ENCODE peak calls at places on chromosomes 1 and 21, in seven cellular contexts. O is Peyer's patch; S is glutamatergic neuron; Z is esophagus squamous epithelium; X is Panc1; V is CD8-positive, alpha-beta T cell; F is AG04449. D is an unnamed sample.

GRCh38 chr1:60657926-60658325 is 424.4 kb upstream of the NFIA start:
- DNase-seq in O (no peak), S (no peak), V (no peak), F (no peak), X (no peak), Z (no peak), D (no peak)

GRCh38 chr21:35400233-35400939 is 351.3 kb upstream of the RUNX1 start:
- DNase-seq in S (no peak), O (no peak), F (no peak), V (no peak), X (peak; percentile 75), Z (no peak), D (peak; percentile 17)

GRCh38 chr1:22275211-22275610 is 132.3 kb upstream of the WNT4 start:
- DNase-seq in S (no peak), X (no peak), Z (no peak), F (no peak), V (no peak), O (no peak), D (no peak)

GRCh38 chr1:12556368-12556930 is 61.6 kb downstream of the DHRS3 start:
- DNase-seq in S (no peak), Z (no peak), X (no peak), O (no peak), F (peak; percentile 97), V (no peak), D (no peak)

GRCh38 chr1:147169840-147170674 is 2.2 kb downstream of the PRKAB2 start:
- DNase-seq in Z (no peak), O (no peak), X (no peak), S (no peak), V (no peak), F (no peak), D (no peak)

GRCh38 chr21:46220275-46220810 is 8.2 kb downstream of the LSS start:
- DNase-seq in Z (no peak), X (no peak), F (no peak), V (no peak), S (no peak), O (no peak), D (no peak)

GRCh38 chr1:220012259-220012658 is 34.0 kb downstream of the EPRS1 start:
- DNase-seq in S (no peak), Z (no peak), F (no peak), V (no peak), X (no peak), O (no peak), D (no peak)

GRCh38 chr1:56098956-56099355 is 480.4 kb downstream of the PLPP3 start:
- DNase-seq in S (no peak), X (no peak), F (peak; percentile 68), O (no peak), V (no peak), Z (no peak), D (no peak)

GRCh38 chr1:170010443-170010842 is 64.1 kb downstream of the KIFAP3 start:
- DNase-seq in X (no peak), V (no peak), S (no peak), F (no peak), O (no peak), Z (no peak), D (no peak)

GRCh38 chr1:13593511-13594131 is 10.0 kb downstream of the PDPN start:
- DNase-seq in O (no peak), S (no peak), F (no peak), V (no peak), X (no peak), Z (no peak), D (no peak)

GRCh38 chr21:45637883-45638282 is 5.6 kb upstream of the PCBP3 start:
- DNase-seq in X (no peak), V (no peak), S (no peak), Z (no peak), F (no peak), O (no peak), D (no peak)

GRCh38 chr1:161172349-161172748 is 5.0 kb downstream of the B4GALT3 start:
- DNase-seq in V (no peak), F (no peak), S (no peak), Z (no peak), X (no peak), O (no peak), D (no peak)

GRCh38 chr1:171142081-171142450 is 43.0 kb upstream of the FMO2 start:
- DNase-seq in V (no peak), F (no peak), O (no peak), S (no peak), Z (no peak), X (no peak), D (peak; percentile 87)

GRCh38 chr1:246750752-246751151 is 26.5 kb downstream of the SCCPDH start:
- DNase-seq in V (no peak), Z (no peak), X (no peak), S (no peak), F (no peak), O (no peak), D (no peak)

GRCh38 chr1:85027242-85027983 is 20.9 kb downstream of the MCOLN3 start:
- DNase-seq in S (no peak), O (peak; percentile 30), V (no peak), F (no peak), Z (no peak), X (peak; percentile 24), D (peak; percentile 6)

GRCh38 chr1:204493882-204494280 is 724 bp downstream of the PIK3C2B start:
- DNase-seq in Z (no peak), V (no peak), F (no peak), O (peak; percentile 80), X (no peak), S (no peak), D (no peak)

DNA sequence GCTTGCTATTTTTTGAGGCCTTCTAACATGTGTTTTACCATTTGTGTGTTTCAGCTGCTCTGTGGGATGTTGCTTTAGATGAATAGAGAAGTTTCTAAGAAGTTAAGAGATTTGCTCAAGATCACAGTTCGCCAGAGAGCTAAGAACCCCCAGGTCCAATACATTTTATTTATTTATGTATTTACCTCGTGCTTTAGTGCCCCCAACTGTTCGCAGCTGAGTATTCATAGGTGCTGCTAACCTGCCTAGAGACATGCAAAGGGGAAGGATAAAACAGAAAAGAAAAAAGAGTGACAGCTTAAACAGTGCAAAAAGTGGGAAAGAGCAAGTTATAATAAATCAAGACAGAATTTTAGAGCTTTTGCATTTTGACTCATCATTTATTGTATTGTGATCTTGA is 31.1 kb downstream of the NFYC start:
- DNase-seq in X (no peak), Z (no peak), O (no peak), V (no peak), F (no peak), S (no peak), D (no peak)
- TF ChIP-seq CTCF in X (no peak), Z (no peak), O (no peak), V (no peak), F (no peak), S (no peak), D (no peak)

DNA sequence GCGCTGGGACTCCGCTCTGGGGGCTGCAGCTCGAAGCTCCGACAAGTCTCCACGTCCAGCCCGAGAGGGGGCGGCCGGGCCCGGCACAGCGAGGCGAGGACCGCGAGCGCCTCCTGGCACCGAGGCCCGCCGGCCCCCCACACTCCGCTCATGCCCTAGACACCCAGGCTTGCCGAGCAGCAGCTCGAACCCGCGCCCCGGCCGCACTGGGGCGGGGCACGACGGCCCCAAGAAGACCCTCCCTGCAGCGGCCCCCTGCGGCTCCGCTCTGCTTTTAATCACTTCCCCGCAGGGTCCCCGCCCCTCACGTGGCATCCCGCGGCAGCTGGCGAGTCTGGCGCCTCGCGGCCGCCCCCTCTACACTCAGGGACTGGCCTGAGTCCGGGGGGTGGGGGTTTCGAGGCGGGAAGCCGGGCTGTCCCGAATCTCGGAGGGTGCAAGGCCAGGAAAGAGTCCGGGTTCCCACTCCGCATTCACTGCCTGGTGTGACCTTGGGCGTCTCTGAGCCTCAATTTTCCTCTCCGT is at the start of gene SYT6:
- DNase-seq in O (no peak), Z (no peak), X (no peak), S (peak; percentile 55), V (no peak), F (no peak), D (no peak)
- TF ChIP-seq CTCF in O (no peak), Z (no peak), X (no peak), S (no peak), V (no peak), F (no peak), D (no peak)

GRCh38 chr1:46749403-46749802 is 30.5 kb upstream of the EFCAB14 start:
- DNase-seq in O (no peak), S (no peak), F (no peak), X (no peak), V (no peak), Z (no peak), D (no peak)

GRCh38 chr1:46749921-46750404 is 31.0 kb upstream of the EFCAB14 start:
- DNase-seq in Z (no peak), X (no peak), S (no peak), F (no peak), V (no peak), O (no peak), D (no peak)

GRCh38 chr1:46742069-46742468 is 23.2 kb upstream of the EFCAB14 start:
- DNase-seq in S (no peak), F (no peak), V (no peak), Z (no peak), O (no peak), X (no peak), D (no peak)

DNA sequence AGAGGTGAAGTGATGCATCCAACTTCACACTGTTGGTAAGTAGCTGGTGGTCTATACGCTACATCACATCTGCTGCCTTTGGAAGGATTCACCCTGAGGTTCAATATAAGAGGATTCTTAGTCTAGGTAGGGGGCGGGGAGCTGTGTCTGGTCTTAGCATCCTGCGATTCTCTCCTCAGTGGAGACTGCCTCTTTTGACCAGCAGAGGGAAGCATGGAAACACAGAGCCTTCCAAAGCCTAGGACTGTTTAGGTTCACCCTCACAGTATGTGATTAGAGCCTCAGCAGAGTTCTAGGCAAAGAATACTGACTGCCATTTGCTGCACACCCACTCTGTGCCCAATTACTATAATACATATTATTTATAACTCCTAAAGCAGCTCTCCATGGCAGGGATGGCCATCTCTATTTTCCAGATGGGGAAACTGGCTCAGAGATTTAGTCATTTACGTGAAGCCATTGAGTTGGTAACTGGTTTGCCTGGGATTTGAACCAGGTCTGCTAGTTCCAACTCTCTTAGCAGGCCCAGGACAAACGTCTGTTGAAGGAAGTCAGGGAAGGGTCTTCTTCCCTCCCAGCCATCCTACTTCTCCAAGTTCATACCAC is 28.9 kb upstream of the EFCAB14 start:
- DNase-seq in Z (no peak), S (peak; percentile 49), V (no peak), X (peak; percentile 28), F (no peak), O (no peak), D (peak; percentile 20)
- TF ChIP-seq CTCF in Z (peak; percentile 79), S (peak; percentile 67), V (no peak), X (peak; percentile 83), F (peak; percentile 74), O (peak; percentile 65), D (peak; percentile 68)

GRCh38 chr1:28329395-28330153 is 734 bp downstream of the MED18 start:
- DNase-seq in O (peak; percentile 31), Z (no peak), F (no peak), S (peak; percentile 21), X (no peak), V (peak; percentile 27), D (no peak)
- TF ChIP-seq CTCF in O (peak; percentile 25), Z (no peak), F (no peak), S (no peak), X (no peak), V (no peak), D (no peak)

D was measured in HFF-Myc.